ENCODE peak calls at places on chromosomes 12 and 14, in nine cellular contexts. One of them, this sample, is unnamed.

GRCh38 chr12:78490841-78491240 is 373.7 kb upstream of the SYT1 start:
- DNase-seq in MM.1S: no peak
- DNase-seq in GM23248: peak
- DNase-seq in SK-N-SH: no peak
- DNase-seq in neural progenitor cell: no peak
- DNase-seq in PC-3: no peak
- DNase-seq in GM23338: no peak
- DNase-seq in HCT116: no peak
- DNase-seq in hepatocyte: no peak
- DNase-seq in this sample: no peak

GRCh38 chr12:79935624-79936040 is 735 bp upstream of the PPP1R12A start:
- DNase-seq in SK-N-SH: peak
- DNase-seq in neural progenitor cell: peak
- DNase-seq in PC-3: peak
- DNase-seq in hepatocyte: no peak
- DNase-seq in MM.1S: no peak
- DNase-seq in HCT116: no peak
- DNase-seq in GM23248: peak
- DNase-seq in GM23338: peak
- DNase-seq in this sample: peak

GRCh38 chr12:9039397-9039977 is 50.1 kb downstream of the KLRG1 start:
- DNase-seq in SK-N-SH: peak
- DNase-seq in neural progenitor cell: peak
- DNase-seq in GM23248: peak
- DNase-seq in HCT116: peak
- DNase-seq in GM23338: peak
- DNase-seq in MM.1S: peak
- DNase-seq in PC-3: peak
- DNase-seq in hepatocyte: peak
- DNase-seq in this sample: peak

GRCh38 chr12:76303365-76303764 is 44.9 kb downstream of the BBS10 start:
- DNase-seq in GM23248: peak
- DNase-seq in hepatocyte: no peak
- DNase-seq in SK-N-SH: no peak
- DNase-seq in neural progenitor cell: no peak
- DNase-seq in MM.1S: no peak
- DNase-seq in HCT116: no peak
- DNase-seq in PC-3: peak
- DNase-seq in GM23338: no peak
- DNase-seq in this sample: no peak

GRCh38 chr12:11840350-11840749 is 190.9 kb downstream of the ETV6 start:
- DNase-seq in MM.1S: no peak
- DNase-seq in HCT116: no peak
- DNase-seq in GM23248: no peak
- DNase-seq in GM23338: no peak
- DNase-seq in PC-3: no peak
- DNase-seq in hepatocyte: no peak
- DNase-seq in SK-N-SH: no peak
- DNase-seq in neural progenitor cell: no peak
- DNase-seq in this sample: no peak

GRCh38 chr12:56593909-56594621 is 36.1 kb downstream of the BAZ2A start:
- DNase-seq in GM23338: peak
- DNase-seq in hepatocyte: peak
- DNase-seq in MM.1S: peak
- DNase-seq in HCT116: peak
- DNase-seq in GM23248: peak
- DNase-seq in SK-N-SH: peak
- DNase-seq in neural progenitor cell: peak
- DNase-seq in PC-3: peak
- DNase-seq in this sample: peak

GRCh38 chr14:51319181-51319597 is 79.1 kb downstream of the TMX1 start:
- DNase-seq in PC-3: no peak
- DNase-seq in neural progenitor cell: peak
- DNase-seq in GM23338: no peak
- DNase-seq in SK-N-SH: no peak
- DNase-seq in HCT116: no peak
- DNase-seq in hepatocyte: no peak
- DNase-seq in MM.1S: no peak
- DNase-seq in GM23248: peak
- DNase-seq in this sample: no peak

GRCh38 chr12:54306925-54307731 is 6.3 kb upstream of the NFE2 start:
- DNase-seq in HCT116: peak
- DNase-seq in PC-3: peak
- DNase-seq in SK-N-SH: peak
- DNase-seq in GM23338: peak
- DNase-seq in neural progenitor cell: no peak
- DNase-seq in MM.1S: no peak
- DNase-seq in GM23248: peak
- DNase-seq in hepatocyte: peak
- DNase-seq in this sample: no peak

GRCh38 chr12:10668526-10668925 is 5.3 kb downstream of the STYK1 start:
- DNase-seq in SK-N-SH: no peak
- DNase-seq in hepatocyte: no peak
- DNase-seq in GM23338: no peak
- DNase-seq in neural progenitor cell: no peak
- DNase-seq in GM23248: no peak
- DNase-seq in HCT116: no peak
- DNase-seq in MM.1S: no peak
- DNase-seq in PC-3: no peak
- DNase-seq in this sample: no peak

GRCh38 chr12:65125247-65125646 is 4.1 kb upstream of the WIF1 start:
- DNase-seq in GM23338: no peak
- DNase-seq in SK-N-SH: no peak
- DNase-seq in hepatocyte: no peak
- DNase-seq in HCT116: no peak
- DNase-seq in neural progenitor cell: no peak
- DNase-seq in GM23248: no peak
- DNase-seq in MM.1S: no peak
- DNase-seq in PC-3: no peak
- DNase-seq in this sample: no peak

GRCh38 chr12:9793774-9794395 is 33.2 kb upstream of the CD69 start:
- DNase-seq in neural progenitor cell: no peak
- DNase-seq in MM.1S: no peak
- DNase-seq in hepatocyte: no peak
- DNase-seq in GM23338: no peak
- DNase-seq in GM23248: no peak
- DNase-seq in SK-N-SH: no peak
- DNase-seq in PC-3: no peak
- DNase-seq in HCT116: no peak
- DNase-seq in this sample: peak

GRCh38 chr12:87995581-87996178 is 33.5 kb downstream of the C12orf50 start:
- DNase-seq in PC-3: peak
- DNase-seq in neural progenitor cell: peak
- DNase-seq in hepatocyte: peak
- DNase-seq in HCT116: peak
- DNase-seq in MM.1S: peak
- DNase-seq in SK-N-SH: peak
- DNase-seq in GM23338: peak
- DNase-seq in GM23248: peak
- DNase-seq in this sample: peak

DNA sequence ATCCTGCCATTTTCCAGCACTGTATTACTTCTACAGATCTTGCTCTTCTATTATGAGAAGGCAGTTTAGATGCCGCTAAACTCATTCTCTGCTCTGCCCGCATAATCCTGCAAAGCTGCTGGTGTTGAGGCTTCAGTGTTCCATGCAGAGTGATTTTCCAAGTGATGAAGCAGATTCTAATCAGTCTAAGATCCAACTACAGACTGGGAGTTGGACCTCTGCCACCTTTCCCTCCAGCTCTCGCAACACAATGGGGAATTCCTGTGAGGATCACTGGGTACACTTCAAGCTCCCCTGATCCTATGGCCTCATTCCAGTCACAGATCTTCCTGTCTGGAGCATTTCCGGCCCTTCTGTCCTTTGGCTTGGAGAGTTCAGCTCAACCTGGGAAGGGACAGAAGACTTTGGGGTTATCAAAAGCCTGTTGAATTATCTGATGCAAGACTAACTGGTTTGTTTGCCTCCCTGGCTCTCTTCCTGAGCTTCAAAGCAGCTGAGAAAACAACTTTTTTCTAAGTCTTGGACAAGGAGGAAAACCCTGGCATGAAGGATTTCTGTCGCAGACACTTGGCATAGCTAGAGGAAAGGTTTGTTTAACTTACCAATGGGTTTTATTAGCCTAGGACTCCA is 333.9 kb downstream of the ZFP36L1 start:
- DNase-seq in neural progenitor cell: peak
- DNase-seq in HCT116: no peak
- DNase-seq in MM.1S: no peak
- DNase-seq in GM23338: peak
- DNase-seq in PC-3: peak
- DNase-seq in GM23248: peak
- DNase-seq in hepatocyte: peak
- DNase-seq in SK-N-SH: peak
- DNase-seq in this sample: no peak
- H2AFZ ChIP-seq in neural progenitor cell: no peak
- H2AFZ ChIP-seq in HCT116: no peak
- H2AFZ ChIP-seq in MM.1S: no peak
- H2AFZ ChIP-seq in GM23338: no peak
- H2AFZ ChIP-seq in PC-3: peak
- H2AFZ ChIP-seq in GM23248: peak
- H2AFZ ChIP-seq in hepatocyte: no peak
- H2AFZ ChIP-seq in SK-N-SH: peak
- H2AFZ ChIP-seq in this sample: no peak

GRCh38 chr14:22489247-22489551 is 99.8 kb downstream of the DAD1 start:
- DNase-seq in neural progenitor cell: peak
- DNase-seq in SK-N-SH: no peak
- DNase-seq in MM.1S: no peak
- DNase-seq in GM23248: no peak
- DNase-seq in hepatocyte: no peak
- DNase-seq in PC-3: no peak
- DNase-seq in HCT116: no peak
- DNase-seq in GM23338: no peak
- DNase-seq in this sample: no peak
- TF ChIP-seq EZH2phosphoT487 in neural progenitor cell: no peak
- TF ChIP-seq EZH2phosphoT487 in SK-N-SH: no peak
- TF ChIP-seq EZH2phosphoT487 in MM.1S: no peak
- TF ChIP-seq EZH2phosphoT487 in GM23248: no peak
- TF ChIP-seq EZH2phosphoT487 in hepatocyte: no peak
- TF ChIP-seq EZH2phosphoT487 in PC-3: no peak
- TF ChIP-seq EZH2phosphoT487 in HCT116: no peak
- TF ChIP-seq EZH2phosphoT487 in GM23338: no peak
- TF ChIP-seq EZH2phosphoT487 in this sample: no peak

GRCh38 chr14:105533811-105534498 is 7.6 kb downstream of the TMEM121 start:
- DNase-seq in GM23248: no peak
- DNase-seq in PC-3: no peak
- DNase-seq in hepatocyte: no peak
- DNase-seq in MM.1S: no peak
- DNase-seq in HCT116: no peak
- DNase-seq in GM23338: no peak
- DNase-seq in SK-N-SH: no peak
- DNase-seq in neural progenitor cell: no peak
- DNase-seq in this sample: no peak
- H2AFZ ChIP-seq in GM23248: no peak
- H2AFZ ChIP-seq in PC-3: no peak
- H2AFZ ChIP-seq in hepatocyte: no peak
- H2AFZ ChIP-seq in MM.1S: no peak
- H2AFZ ChIP-seq in HCT116: no peak
- H2AFZ ChIP-seq in GM23338: no peak
- H2AFZ ChIP-seq in SK-N-SH: no peak
- H2AFZ ChIP-seq in neural progenitor cell: no peak
- H2AFZ ChIP-seq in this sample: no peak

DNA sequence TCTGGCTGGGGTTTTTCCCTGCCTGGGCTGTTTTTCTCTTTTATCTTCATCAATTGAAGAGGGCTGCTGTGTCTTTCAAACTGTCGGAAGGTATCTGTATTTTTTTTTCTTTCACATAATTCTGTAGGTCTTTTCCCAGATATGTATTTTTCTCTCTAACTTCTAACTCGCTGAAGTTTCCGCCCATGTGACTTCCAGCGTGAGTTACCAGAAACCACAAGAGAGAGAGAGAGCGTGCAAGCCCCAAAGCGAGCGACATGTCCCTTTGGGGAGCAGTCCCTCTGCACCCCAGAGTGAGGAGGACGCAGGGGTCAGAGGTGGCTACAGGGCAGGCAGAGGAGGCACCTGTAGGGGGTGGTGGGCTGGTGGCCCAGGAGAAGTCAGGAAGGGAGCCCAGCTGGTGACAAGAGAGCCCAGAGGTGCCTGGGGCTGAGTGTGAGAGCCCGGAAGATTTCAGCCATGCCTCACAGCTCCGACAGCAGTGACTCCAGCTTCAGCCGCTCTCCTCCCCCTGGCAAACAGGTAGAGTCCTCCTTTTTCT is at the start of gene BATF:
- DNase-seq in SK-N-SH: no peak
- DNase-seq in PC-3: no peak
- DNase-seq in MM.1S: peak
- DNase-seq in GM23338: no peak
- DNase-seq in hepatocyte: no peak
- DNase-seq in HCT116: no peak
- DNase-seq in GM23248: no peak
- DNase-seq in neural progenitor cell: no peak
- DNase-seq in this sample: peak
- TF ChIP-seq EZH2phosphoT487 in SK-N-SH: no peak
- TF ChIP-seq EZH2phosphoT487 in PC-3: no peak
- TF ChIP-seq EZH2phosphoT487 in MM.1S: no peak
- TF ChIP-seq EZH2phosphoT487 in GM23338: no peak
- TF ChIP-seq EZH2phosphoT487 in hepatocyte: no peak
- TF ChIP-seq EZH2phosphoT487 in HCT116: no peak
- TF ChIP-seq EZH2phosphoT487 in GM23248: no peak
- TF ChIP-seq EZH2phosphoT487 in neural progenitor cell: no peak
- TF ChIP-seq EZH2phosphoT487 in this sample: no peak

GRCh38 chr12:52871291-52871961 is 22.6 kb upstream of the KRT78 start:
- DNase-seq in hepatocyte: peak
- DNase-seq in SK-N-SH: no peak
- DNase-seq in MM.1S: no peak
- DNase-seq in neural progenitor cell: no peak
- DNase-seq in GM23338: no peak
- DNase-seq in PC-3: peak
- DNase-seq in HCT116: no peak
- DNase-seq in GM23248: peak
- DNase-seq in this sample: no peak
- H2AFZ ChIP-seq in hepatocyte: no peak
- H2AFZ ChIP-seq in SK-N-SH: peak
- H2AFZ ChIP-seq in MM.1S: no peak
- H2AFZ ChIP-seq in neural progenitor cell: no peak
- H2AFZ ChIP-seq in GM23338: no peak
- H2AFZ ChIP-seq in PC-3: no peak
- H2AFZ ChIP-seq in HCT116: peak
- H2AFZ ChIP-seq in GM23248: no peak
- H2AFZ ChIP-seq in this sample: no peak

This sample was measured in OCI-LY7.